ENCODE peak calls at places on chromosomes 11 and 22, in eight cellular contexts. B is choroid plexus epithelial cell; E is activated CD8-positive, alpha-beta T cell treated with anti-CD3 and anti-CD28 coated beads, Interleukin-2, amount 10 ng/mL, durations not matched to agents 7 days and 5 days; H is CD8-positive, alpha-beta T cell; T is fibroblast of lung; L is HEK293T; K is activated naive CD4-positive, alpha-beta T cell treated with Interleukin-2 at 50 U/mL for 16 hours; F is occipital lobe. W is an unnamed sample.

GRCh38 chr11:1085440-1086170 is 10.9 kb downstream of the MUC2 start:
- DNase-seq in B (no peak), E (no peak), H (no peak), T (no peak), L (no peak), K (no peak), F (no peak), W (no peak)

GRCh38 chr11:63683133-63683991 is 2.1 kb downstream of the RTN3 start:
- DNase-seq in B (no peak), E (no peak), H (no peak), T (peak; percentile 65), L (no peak), K (no peak), F (no peak), W (peak; percentile 34)

GRCh38 chr22:37951305-37951704 is 2.1 kb downstream of the C22orf23 start:
- DNase-seq in B (peak; percentile 31), E (no peak), H (no peak), T (no peak), L (peak; percentile 54), K (no peak), F (no peak), W (no peak)

GRCh38 chr11:131392528-131393255 is 22.3 kb downstream of the NTM start:
- DNase-seq in B (no peak), E (no peak), H (no peak), T (no peak), L (no peak), K (no peak), F (no peak), W (peak; percentile 60)

GRCh38 chr22:26842103-26842502 is 184.7 kb downstream of the MIAT start:
- DNase-seq in B (no peak), E (no peak), H (no peak), T (no peak), L (no peak), K (no peak), F (no peak), W (no peak)

GRCh38 chr11:112784323-112785073 is 176.7 kb upstream of the NCAM1 start:
- DNase-seq in B (peak; percentile 5), E (no peak), H (no peak), T (peak; percentile 95), L (peak; percentile 49), K (no peak), F (no peak), W (peak; percentile 71)

GRCh38 chr11:3000032-3000961 is 8.2 kb upstream of the NAP1L4 start:
- DNase-seq in B (peak; percentile 86), E (no peak), H (no peak), T (peak; percentile 81), L (peak; percentile 21), K (no peak), F (peak; percentile 92), W (peak; percentile 98)

GRCh38 chr11:26512196-26512595 is 59.9 kb downstream of the MUC15 start:
- DNase-seq in B (no peak), E (no peak), H (no peak), T (no peak), L (no peak), K (no peak), F (no peak), W (no peak)

GRCh38 chr11:74371269-74372039 is 26.8 kb downstream of the PGM2L1 start:
- DNase-seq in B (peak; percentile 96), E (no peak), H (no peak), T (peak; percentile 72), L (no peak), K (no peak), F (no peak), W (peak; percentile 24)

GRCh38 chr11:44530413-44531115 is 34.9 kb upstream of the CD82 start:
- DNase-seq in B (peak; percentile 55), E (peak; percentile 78), H (no peak), T (peak; percentile 51), L (no peak), K (peak; percentile 5), F (no peak), W (no peak)

GRCh38 chr11:2933376-2934056 is 4.3 kb upstream of the PHLDA2 start:
- DNase-seq in B (peak; percentile 47), E (peak; percentile 81), H (no peak), T (peak; percentile 78), L (no peak), K (peak; percentile 53), F (no peak), W (peak; percentile 52)

GRCh38 chr22:37454857-37455686 is 27.8 kb upstream of the ELFN2 start:
- DNase-seq in B (peak; percentile 93), E (no peak), H (no peak), T (peak; percentile 96), L (no peak), K (no peak), F (no peak), W (no peak)